ENCODE peak calls at places on chromosome 14, in eight cellular contexts. W is spleen, G is pancreas, S is astrocyte of the spinal cord, F is lower leg skin, U is Peyer's patch, I is cardiac muscle cell, Q is endodermal cell. K is an unnamed sample.

GRCh38 chr14:103607039-103607668 is 21.9 kb upstream of the KLC1 start:
- DNase-seq in Q (peak), F (peak), U (peak), W (peak), S (peak), I (peak), G (no peak), K (no peak)

GRCh38 chr14:103535891-103536565 is 7.0 kb downstream of the TRMT61A start:
- DNase-seq in G (peak), U (no peak), Q (no peak), S (no peak), I (no peak), F (no peak), W (no peak), K (no peak)

GRCh38 chr14:92439551-92440344 is 73.8 kb upstream of the RIN3 start:
- DNase-seq in S (no peak), F (no peak), U (peak), I (peak), Q (no peak), W (no peak), G (no peak), K (no peak)

GRCh38 chr14:90049390-90049789 is 12.4 kb upstream of the KCNK13 start:
- DNase-seq in F (no peak), U (no peak), Q (no peak), S (no peak), I (no peak), G (no peak), W (no peak), K (no peak)

GRCh38 chr14:105660816-105661531 is 134.6 kb downstream of the TMEM121 start:
- DNase-seq in F (no peak), I (no peak), W (peak), G (peak), S (no peak), Q (no peak), U (no peak), K (no peak)

GRCh38 chr14:90614696-90615260 is 201.5 kb downstream of the TTC7B start:
- DNase-seq in F (no peak), U (no peak), Q (no peak), G (no peak), I (no peak), S (no peak), W (no peak), K (no peak)

GRCh38 chr14:77542349-77543239 is 44.0 kb upstream of the ISM2 start:
- DNase-seq in U (no peak), S (peak), I (no peak), W (no peak), Q (no peak), G (no peak), F (no peak), K (no peak)

GRCh38 chr14:104885031-104885972 is 20.2 kb downstream of the CEP170B start:
- DNase-seq in F (no peak), U (no peak), Q (peak), S (no peak), G (peak), I (no peak), W (peak), K (peak)

GRCh38 chr14:56413721-56414120 is 165.9 kb upstream of the TMEM260 start:
- DNase-seq in I (no peak), S (no peak), G (no peak), Q (no peak), U (no peak), W (no peak), F (no peak), K (no peak)

GRCh38 chr14:59919582-59920377 is at the start of gene LRRC9:
- DNase-seq in Q (peak), U (no peak), S (peak), G (peak), F (no peak), I (peak), W (peak), K (peak)

GRCh38 chr14:84025258-84026012 is 1504.5 kb upstream of the FLRT2 start:
- DNase-seq in W (no peak), G (no peak), I (no peak), F (no peak), S (no peak), Q (peak), U (no peak), K (no peak)

GRCh38 chr14:90368946-90369721 is 27.7 kb upstream of the CALM1 start:
- DNase-seq in F (no peak), I (no peak), U (no peak), Q (no peak), S (no peak), W (no peak), G (no peak), K (no peak)

GRCh38 chr14:50955373-50956043 is 11.2 kb upstream of the PYGL start:
- DNase-seq in S (peak), I (peak), F (peak), G (no peak), U (no peak), W (peak), Q (peak), K (no peak)

GRCh38 chr14:99430491-99430890 is 50.2 kb downstream of the SETD3 start:
- DNase-seq in Q (peak), U (no peak), F (no peak), W (peak), G (peak), I (peak), S (no peak), K (no peak)
- TF ChIP-seq CTCF in Q (peak), U (no peak), F (no peak), W (peak), G (no peak), I (peak), S (peak), K (peak)

DNA sequence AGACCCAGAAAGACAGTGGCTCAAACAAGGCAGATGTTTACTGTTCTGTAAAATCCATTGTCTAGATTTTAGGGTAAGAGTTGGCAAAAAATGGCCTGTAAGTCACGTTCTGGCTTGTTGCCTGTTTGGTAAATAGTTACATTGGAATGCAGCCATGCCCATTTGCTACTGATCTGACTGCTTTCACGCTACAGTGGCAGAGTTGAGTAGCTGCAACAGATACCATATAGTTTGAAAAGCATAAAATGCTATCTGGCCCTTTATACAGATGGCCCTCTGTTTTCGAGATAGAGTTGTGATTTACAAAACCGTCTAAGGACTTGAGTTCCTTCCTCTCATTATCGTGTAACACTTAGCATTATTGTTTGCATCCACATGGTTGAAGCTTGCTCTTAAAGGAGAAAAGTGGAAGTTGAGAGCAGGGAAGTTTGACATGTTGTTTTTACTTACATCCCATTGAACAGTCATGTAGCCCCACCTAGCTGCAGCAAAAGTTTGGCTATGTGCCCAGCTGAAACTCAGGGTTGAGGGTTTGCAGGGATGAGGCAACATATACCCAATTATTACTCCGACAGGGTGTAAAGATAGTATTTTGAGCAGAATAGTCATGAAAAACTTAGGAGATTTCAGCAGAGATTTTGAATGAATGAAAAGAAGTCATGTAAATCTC is 11.3 kb upstream of the SCFD1 start:
- DNase-seq in W (no peak), S (peak), I (peak), G (peak), F (peak), U (no peak), Q (no peak), K (no peak)
- TF ChIP-seq CTCF in W (no peak), S (peak), I (peak), G (no peak), F (no peak), U (no peak), Q (peak), K (no peak)

DNA sequence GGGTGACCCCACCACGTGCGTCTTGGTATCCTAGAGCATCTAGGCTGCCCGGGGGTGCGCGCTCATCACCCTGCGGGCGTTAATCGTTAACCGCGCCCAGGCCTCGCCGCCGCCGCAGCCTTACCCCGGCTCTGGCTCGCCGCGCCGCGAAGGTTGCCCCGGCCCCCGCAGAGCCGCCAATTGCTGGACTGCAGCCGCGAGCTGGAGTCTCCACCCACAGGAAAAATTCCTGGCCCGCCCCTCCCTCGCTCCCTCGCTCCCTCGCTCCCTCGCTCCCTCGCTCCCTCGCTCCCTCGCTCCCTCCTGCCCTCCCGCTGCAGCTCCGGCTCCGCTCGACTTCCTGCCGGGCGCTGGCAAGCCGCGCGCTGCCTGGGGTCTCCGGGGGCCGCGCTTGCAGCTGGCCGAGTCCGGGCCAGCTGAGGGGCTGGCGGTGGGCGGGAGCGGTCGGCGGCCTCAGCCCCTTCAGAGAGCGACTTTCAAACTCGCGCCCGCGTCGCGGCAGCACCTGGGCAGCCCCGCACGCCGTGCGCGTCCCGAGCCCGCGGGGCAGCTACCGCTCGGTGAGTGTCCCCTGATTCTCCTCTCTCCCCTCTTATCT is at the start of gene PLEKHG3:
- DNase-seq in G (peak), W (peak), F (no peak), I (peak), S (peak), Q (peak), U (no peak), K (peak)
- TF ChIP-seq CTCF in G (no peak), W (no peak), F (no peak), I (no peak), S (no peak), Q (no peak), U (no peak), K (no peak)

GRCh38 chr14:52961060-52961639 is 10.3 kb upstream of the FERMT2 start:
- DNase-seq in S (peak), W (no peak), I (peak), G (no peak), Q (peak), F (peak), U (peak), K (no peak)
- TF ChIP-seq CTCF in S (peak), W (peak), I (peak), G (peak), Q (peak), F (no peak), U (peak), K (no peak)

DNA sequence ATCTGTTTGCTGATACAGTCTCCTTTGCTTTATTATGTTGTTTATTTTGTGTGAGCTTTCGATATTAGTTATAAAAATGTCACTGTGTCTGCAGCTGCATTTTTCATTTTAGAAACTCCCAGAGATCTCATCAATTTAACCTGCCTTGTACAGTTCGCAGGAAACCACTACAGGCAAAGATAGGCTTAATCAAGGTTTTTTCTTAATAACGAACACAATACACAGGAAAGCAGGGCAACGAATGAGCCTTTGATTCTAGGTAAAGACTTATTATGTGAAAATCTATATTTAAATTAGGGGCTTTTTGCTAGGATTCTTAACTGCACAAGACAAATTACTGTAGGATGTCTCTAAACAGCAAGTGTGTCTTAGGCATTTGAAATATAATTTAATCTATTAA is 191.9 kb downstream of the RGS6 start:
- DNase-seq in G (no peak), U (no peak), F (no peak), Q (no peak), S (no peak), I (no peak), W (no peak), K (no peak)
- TF ChIP-seq CTCF in G (no peak), U (no peak), F (no peak), Q (no peak), S (no peak), I (no peak), W (no peak), K (no peak)

K was measured in mesothelial cell of epicardium.